ENCODE peak calls at places on chromosomes 11 and 22, in five cellular contexts. I, D, H, V and F are unnamed samples.
A peak's percentile ranks its signal among the peaks of the same experiment; 100 is the strongest.

GRCh38 chr11:2433106-2433925 is 11.0 kb downstream of the TRPM5 start:
- DNase-seq in H (no peak), V (no peak), I (no peak), D (no peak), F (no peak)

GRCh38 chr11:76577199-76577920 is 93.2 kb downstream of the LRRC32 start:
- DNase-seq in D (no peak), I (no peak), H (no peak), V (peak; percentile 78), F (no peak)

GRCh38 chr11:78063440-78064181 is at the start of gene THRSP:
- DNase-seq in H (no peak), V (no peak), D (no peak), I (no peak), F (no peak)

GRCh38 chr22:36457688-36458450 is 23.6 kb downstream of the TXN2 start:
- DNase-seq in H (no peak), V (peak; percentile 56), D (no peak), I (no peak), F (no peak)

GRCh38 chr11:110968348-110969062 is 256.3 kb upstream of the ARHGAP20 start:
- DNase-seq in D (no peak), V (peak; percentile 69), H (no peak), I (no peak), F (no peak)

GRCh38 chr11:19792510-19792909 is 79.9 kb downstream of the NAV2 start:
- DNase-seq in H (no peak), D (no peak), I (no peak), V (no peak), F (no peak)

GRCh38 chr11:104781719-104782376 is 116.4 kb downstream of the CASP12 start:
- DNase-seq in H (no peak), V (no peak), I (no peak), D (no peak), F (peak; percentile 46)

GRCh38 chr11:110196884-110197420 is 99.5 kb downstream of the RDX start:
- DNase-seq in H (no peak), I (no peak), D (no peak), V (no peak), F (no peak)

GRCh38 chr11:126061707-126062678 is 673 bp downstream of the CDON start:
- DNase-seq in D (peak; percentile 2), I (peak; percentile 8), V (peak; percentile 43), H (peak; percentile 83), F (peak; percentile 87)

GRCh38 chr11:116864531-116864930 is 27.1 kb upstream of the APOA1 start:
- DNase-seq in D (no peak), V (peak; percentile 58), H (no peak), I (no peak), F (no peak)

GRCh38 chr11:133951484-133952198 is 5.1 kb downstream of the IGSF9B start:
- DNase-seq in V (peak; percentile 33), I (no peak), D (no peak), H (peak; percentile 59), F (peak; percentile 74)

GRCh38 chr11:119402470-119402869 is 20.5 kb downstream of the THY1 start:
- DNase-seq in I (no peak), V (no peak), H (no peak), D (no peak), F (no peak)

GRCh38 chr11:68552542-68552941 is 92.0 kb downstream of the PPP6R3 start:
- DNase-seq in I (no peak), D (no peak), V (no peak), H (no peak), F (no peak)

GRCh38 chr22:27801616-27802388 is at the start of gene MN1:
- DNase-seq in D (no peak), H (peak; percentile 85), I (peak; percentile 30), V (peak; percentile 67), F (peak; percentile 86)